ENCODE peak calls at places on chromosomes 5 and 9, in nine cellular contexts. C, A, H, X, V, R, Y, M and P are unnamed samples.

GRCh38 chr9:114611516-114612271 is 603 bp downstream of the TMEM268 start:
- DNase-seq in C (peak; percentile 61), A (peak; percentile 58), H (no peak), X (peak; percentile 55), V (peak; percentile 63), R (peak; percentile 62), Y (peak; percentile 61), M (peak; percentile 81), P (peak; percentile 40)

GRCh38 chr9:97570899-97571298 is 62.3 kb downstream of the TSTD2 start:
- DNase-seq in C (no peak), A (no peak), H (no peak), X (no peak), V (no peak), R (no peak), Y (no peak), M (no peak), P (no peak)

GRCh38 chr5:130528474-130528873 is 624.2 kb downstream of the CHSY3 start:
- DNase-seq in C (no peak), A (no peak), H (no peak), X (no peak), V (peak; percentile 35), R (no peak), Y (no peak), M (peak; percentile 40), P (no peak)

GRCh38 chr5:88680253-88681132 is 202.5 kb downstream of the MEF2C start:
- DNase-seq in C (peak; percentile 84), A (peak; percentile 14), H (peak; percentile 13), X (peak; percentile 78), V (peak; percentile 56), R (peak; percentile 72), Y (peak; percentile 84), M (peak; percentile 62), P (peak; percentile 85)

GRCh38 chr5:104265531-104266130 is 703.0 kb upstream of the NUDT12 start:
- DNase-seq in C (no peak), A (no peak), H (no peak), X (no peak), V (no peak), R (no peak), Y (peak; percentile 25), M (no peak), P (no peak)

GRCh38 chr9:120921751-120922181 is 4.8 kb downstream of the TRAF1 start:
- DNase-seq in C (no peak), A (no peak), H (no peak), X (no peak), V (no peak), R (peak; percentile 17), Y (no peak), M (no peak), P (no peak)

GRCh38 chr5:137316346-137316736 is 182.8 kb downstream of the SPOCK1 start:
- DNase-seq in C (no peak), A (peak; percentile 25), H (no peak), X (no peak), V (no peak), R (no peak), Y (no peak), M (peak; percentile 36), P (no peak)

GRCh38 chr9:93252116-93252780 is 68.3 kb downstream of the WNK2 start:
- DNase-seq in C (no peak), A (no peak), H (no peak), X (no peak), V (no peak), R (no peak), Y (no peak), M (no peak), P (no peak)

GRCh38 chr9:89755835-89756234 is 151.0 kb downstream of the GADD45G start:
- DNase-seq in C (no peak), A (peak; percentile 18), H (no peak), X (peak; percentile 64), V (no peak), R (no peak), Y (no peak), M (peak; percentile 88), P (no peak)

GRCh38 chr9:112299514-112299913 is 33.9 kb downstream of the PTBP3 start:
- DNase-seq in C (no peak), A (peak; percentile 60), H (peak; percentile 40), X (no peak), V (peak; percentile 61), R (no peak), Y (no peak), M (peak; percentile 71), P (no peak)

GRCh38 chr5:39283231-39283818 is 64.0 kb upstream of the FYB1 start:
- DNase-seq in C (peak; percentile 80), A (peak; percentile 76), H (peak; percentile 67), X (no peak), V (peak; percentile 83), R (peak; percentile 21), Y (peak; percentile 83), M (peak; percentile 83), P (no peak)

GRCh38 chr5:158026248-158027031 is 167.5 kb upstream of the CLINT1 start:
- DNase-seq in C (no peak), A (no peak), H (no peak), X (no peak), V (no peak), R (no peak), Y (no peak), M (peak; percentile 20), P (no peak)

DNA sequence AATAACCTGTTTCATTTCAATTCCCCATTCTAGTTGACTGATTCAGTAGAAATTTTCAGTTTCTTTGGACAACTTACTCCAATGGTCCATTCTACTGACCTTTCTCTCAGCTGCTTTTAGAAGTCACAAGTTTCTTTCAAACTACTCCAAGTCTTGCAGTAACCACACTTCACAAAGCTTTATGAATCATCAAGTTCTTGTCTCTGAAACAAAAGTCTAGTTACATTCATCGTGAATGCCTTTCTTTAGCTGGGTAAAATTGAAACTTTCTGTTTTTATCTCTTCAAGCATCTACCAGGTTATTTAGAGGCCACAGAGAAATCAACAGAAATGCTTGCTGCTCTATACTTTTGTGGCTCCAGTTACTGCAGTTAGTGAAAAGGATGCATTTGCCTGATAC is 405.4 kb downstream of the TMEM232 start:
- DNase-seq in C (peak; percentile 83), A (no peak), H (no peak), X (no peak), V (no peak), R (no peak), Y (no peak), M (no peak), P (no peak)
- H3K27ac ChIP-seq in C (peak overlapping the region; percentile 20), A (no peak overlapping the region), H (no peak overlapping the region), X (no peak overlapping the region), V (no peak overlapping the region), R (no peak overlapping the region), Y (no peak overlapping the region), M (no peak overlapping the region), P (no peak overlapping the region)

GRCh38 chr5:59322058-59322457 is 571.5 kb downstream of the PDE4D start:
- DNase-seq in C (no peak), A (no peak), H (no peak), X (no peak), V (no peak), R (no peak), Y (no peak), M (no peak), P (no peak)

GRCh38 chr5:59320420-59320819 is 573.1 kb downstream of the PDE4D start:
- DNase-seq in C (no peak), A (no peak), H (no peak), X (no peak), V (no peak), R (no peak), Y (no peak), M (no peak), P (no peak)

GRCh38 chr5:59319286-59319685 is 574.2 kb downstream of the PDE4D start:
- DNase-seq in C (no peak), A (no peak), H (no peak), X (no peak), V (no peak), R (no peak), Y (no peak), M (no peak), P (no peak)

GRCh38 chr5:59322887-59323286 is 570.6 kb downstream of the PDE4D start:
- DNase-seq in C (no peak), A (no peak), H (no peak), X (no peak), V (no peak), R (no peak), Y (no peak), M (no peak), P (no peak)

GRCh38 chr5:59321631-59322030 is 571.9 kb downstream of the PDE4D start:
- DNase-seq in C (no peak), A (no peak), H (no peak), X (no peak), V (no peak), R (no peak), Y (no peak), M (no peak), P (no peak)
- H3K27ac ChIP-seq in C (no peak overlapping the region), A (no peak overlapping the region), H (no peak overlapping the region), X (no peak overlapping the region), V (no peak overlapping the region), R (no peak overlapping the region), Y (no peak overlapping the region), M (peak overlapping the region; percentile 1), P (no peak overlapping the region)

GRCh38 chr5:77074745-77075144 is 12.3 kb downstream of the ZBED3 start:
- DNase-seq in C (no peak), A (no peak), H (no peak), X (no peak), V (no peak), R (no peak), Y (no peak), M (no peak), P (no peak)

GRCh38 chr5:77076961-77077820 is 9.9 kb downstream of the ZBED3 start:
- DNase-seq in C (no peak), A (peak; percentile 58), H (no peak), X (peak; percentile 79), V (peak; percentile 77), R (peak; percentile 40), Y (peak; percentile 87), M (peak; percentile 76), P (peak; percentile 65)

GRCh38 chr5:77080905-77081304 is 6.2 kb downstream of the ZBED3 start:
- DNase-seq in C (no peak), A (no peak), H (no peak), X (no peak), V (no peak), R (no peak), Y (no peak), M (no peak), P (no peak)

GRCh38 chr5:77073667-77074066 is 13.4 kb downstream of the ZBED3 start:
- DNase-seq in C (no peak), A (peak; percentile 82), H (no peak), X (no peak), V (no peak), R (no peak), Y (no peak), M (peak; percentile 62), P (no peak)

DNA sequence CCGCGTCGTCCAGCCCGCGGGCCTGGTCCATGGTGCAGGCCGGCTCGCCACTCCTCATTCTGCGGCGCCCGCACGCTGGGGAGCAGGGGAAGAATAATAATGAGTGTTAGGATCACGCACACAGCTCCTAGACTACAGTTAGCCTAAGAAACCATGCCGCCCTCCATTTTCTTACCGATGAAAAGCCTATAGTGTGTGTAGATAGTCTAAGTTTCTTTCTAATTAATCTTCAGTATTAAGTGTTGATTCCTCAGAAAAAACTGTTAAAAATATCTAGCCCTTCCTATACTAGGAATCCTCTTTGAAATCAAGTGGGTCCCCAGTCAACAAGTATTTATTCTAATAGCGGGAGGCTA is 9.3 kb downstream of the ZBED3 start:
- DNase-seq in C (no peak), A (no peak), H (no peak), X (no peak), V (no peak), R (no peak), Y (no peak), M (no peak), P (no peak)
- H3K27ac ChIP-seq in C (no peak overlapping the region), A (no peak overlapping the region), H (no peak overlapping the region), X (peak overlapping the region; percentile 59), V (peak overlapping the region; percentile 92), R (no peak overlapping the region), Y (no peak overlapping the region), M (no peak overlapping the region), P (peak overlapping the region; percentile 68)

GRCh38 chr5:92850886-92851285 is 730.1 kb downstream of the NR2F1-AS1 start:
- DNase-seq in C (no peak), A (peak; percentile 37), H (no peak), X (no peak), V (no peak), R (no peak), Y (no peak), M (no peak), P (no peak)
- H3K27ac ChIP-seq in C (no peak overlapping the region), A (no peak overlapping the region), H (no peak overlapping the region), X (no peak overlapping the region), V (no peak overlapping the region), R (no peak overlapping the region), Y (no peak overlapping the region), M (no peak overlapping the region), P (no peak overlapping the region)